ENCODE peak calls at places on chromosomes 7 and 10, in ten cellular contexts. O is mucosa of descending colon; S is brain microvascular endothelial cell; C is iPS DF 6.9; G is Peyer's patch; H is A673; Z is CD8-positive, alpha-beta T cell; B is OCI-LY7; R is heart left ventricle; Q is body of pancreas. D is an unnamed sample. For H3K36me3, the result is how much of the 10 kb centered on the place peaks cover.

GRCh38 chr7:143300959-143301617 is 12.9 kb downstream of the CASP2 start:
- DNase-seq in O (no peak), S (peak), C (no peak), G (no peak), H (no peak), Z (no peak), B (no peak), R (no peak), Q (no peak), D (no peak)

GRCh38 chr10:133140417-133141143 is 19.4 kb upstream of the KNDC1 start:
- DNase-seq in O (no peak), S (no peak), C (no peak), G (no peak), H (no peak), Z (no peak), B (no peak), R (peak), Q (no peak), D (no peak)

GRCh38 chr7:51774178-51774577 is 457.6 kb upstream of the COBL start:
- DNase-seq in O (no peak), S (no peak), C (no peak), G (no peak), H (no peak), Z (no peak), B (no peak), R (no peak), Q (no peak), D (no peak)

GRCh38 chr10:99689461-99689860 is 30.2 kb downstream of the ENTPD7 start:
- DNase-seq in O (no peak), S (no peak), C (no peak), G (no peak), H (no peak), Z (no peak), B (no peak), R (no peak), Q (no peak), D (no peak)

GRCh38 chr10:132536241-132536963 is 1.2 kb upstream of the INPP5A start:
- DNase-seq in O (peak), S (no peak), C (no peak), G (no peak), H (no peak), Z (no peak), B (peak), R (no peak), Q (peak), D (no peak)

GRCh38 chr10:97278491-97278989 is 13.9 kb downstream of the ARHGAP19 start:
- DNase-seq in O (no peak), S (peak), C (no peak), G (no peak), H (peak), Z (no peak), B (peak), R (no peak), Q (no peak), D (peak)

GRCh38 chr10:5619366-5620211 is 46.8 kb downstream of the ASB13 start:
- DNase-seq in O (peak), S (no peak), C (no peak), G (no peak), H (no peak), Z (no peak), B (no peak), R (no peak), Q (no peak), D (no peak)

GRCh38 chr7:151999337-152000090 is 26.0 kb upstream of the GALNT11 start:
- DNase-seq in O (no peak), S (peak), C (no peak), G (no peak), H (no peak), Z (no peak), B (no peak), R (no peak), Q (no peak), D (no peak)

GRCh38 chr10:12448729-12449391 is 99.5 kb downstream of the CAMK1D start:
- DNase-seq in O (peak), S (peak), C (no peak), G (peak), H (peak), Z (peak), B (peak), R (no peak), Q (no peak), D (no peak)

GRCh38 chr10:72426982-72427381 is 72.3 kb upstream of the DNAJB12 start:
- DNase-seq in O (no peak), S (no peak), C (peak), G (no peak), H (peak), Z (no peak), B (no peak), R (peak), Q (no peak), D (no peak)

GRCh38 chr10:34781709-34782108 is 33.4 kb downstream of the PARD3 start:
- DNase-seq in O (no peak), S (no peak), C (no peak), G (no peak), H (no peak), Z (no peak), B (no peak), R (no peak), Q (no peak), D (no peak)

GRCh38 chr10:131571346-131571745 is 259.8 kb upstream of the TCERG1L start:
- DNase-seq in O (no peak), S (no peak), C (no peak), G (peak), H (no peak), Z (no peak), B (no peak), R (no peak), Q (no peak), D (no peak)

GRCh38 chr7:38863609-38864291 is 45.2 kb downstream of the VPS41 start:
- DNase-seq in O (no peak), S (no peak), C (no peak), G (no peak), H (no peak), Z (no peak), B (no peak), R (no peak), Q (peak), D (peak)

GRCh38 chr10:117004627-117005453 is at the start of gene SHTN1:
- DNase-seq in O (peak), S (peak), C (no peak), G (no peak), H (peak), Z (no peak), B (no peak), R (peak), Q (peak), D (peak)

GRCh38 chr10:19325581-19325980 is 277.0 kb downstream of the MALRD1 start:
- DNase-seq in O (no peak), S (no peak), C (no peak), G (no peak), H (no peak), Z (no peak), B (no peak), R (no peak), Q (no peak), D (no peak)

GRCh38 chr7:93890041-93890463 is 501 bp downstream of the TFPI2 start:
- DNase-seq in O (no peak), S (peak), C (peak), G (no peak), H (peak), Z (no peak), B (no peak), R (no peak), Q (peak), D (no peak)

GRCh38 chr10:113169853-113170455 is 219.9 kb downstream of the TCF7L2 start:
- DNase-seq in O (no peak), S (no peak), C (no peak), G (no peak), H (no peak), Z (no peak), B (no peak), R (no peak), Q (no peak), D (no peak)

GRCh38 chr10:29826801-29827200 is 192.0 kb upstream of the SVIL start:
- DNase-seq in O (no peak), S (no peak), C (no peak), G (no peak), H (no peak), Z (no peak), B (no peak), R (no peak), Q (no peak), D (no peak)

GRCh38 chr10:106795619-106796018 is 368.9 kb downstream of the SORCS1 start:
- DNase-seq in O (peak), S (no peak), C (peak), G (no peak), H (peak), Z (no peak), B (no peak), R (no peak), Q (peak), D (peak)

GRCh38 chr10:32909461-32909860 is 48.6 kb downstream of the ITGB1 start:
- DNase-seq in O (no peak), S (no peak), C (no peak), G (no peak), H (no peak), Z (no peak), B (no peak), R (no peak), Q (no peak), D (no peak)

GRCh38 chr7:31553636-31554035 is 39.7 kb downstream of the ITPRID1 start:
- DNase-seq in O (no peak), S (no peak), C (no peak), G (no peak), H (no peak), Z (no peak), B (no peak), R (no peak), Q (no peak), D (no peak)

GRCh38 chr7:151754142-151754590 is 122.7 kb downstream of the PRKAG2 start:
- DNase-seq in O (peak), S (peak), C (peak), G (peak), H (peak), Z (no peak), B (peak), R (peak), Q (peak), D (peak)

GRCh38 chr10:14670551-14671240 is 104.0 kb downstream of the FAM107B start:
- DNase-seq in O (no peak), S (no peak), C (no peak), G (no peak), H (no peak), Z (no peak), B (no peak), R (no peak), Q (no peak), D (no peak)

GRCh38 chr7:2478387-2478760 is 2.2 kb upstream of the GRIFIN start:
- DNase-seq in O (peak), S (no peak), C (no peak), G (no peak), H (no peak), Z (no peak), B (no peak), R (peak), Q (peak), D (no peak)

GRCh38 chr10:91090761-91091529 is 129.5 kb upstream of the PCGF5 start:
- DNase-seq in O (no peak), S (peak), C (no peak), G (no peak), H (peak), Z (no peak), B (no peak), R (no peak), Q (no peak), D (peak)

GRCh38 chr7:11607676-11608075 is 224.3 kb downstream of the THSD7A start:
- DNase-seq in O (no peak), S (no peak), C (no peak), G (no peak), H (no peak), Z (no peak), B (no peak), R (peak), Q (peak), D (no peak)

GRCh38 chr10:32366111-32366510 is 19.2 kb upstream of the EPC1 start:
- DNase-seq in O (no peak), S (no peak), C (no peak), G (no peak), H (no peak), Z (no peak), B (no peak), R (no peak), Q (no peak), D (no peak)

GRCh38 chr7:107958764-107959526 is 44.0 kb downstream of the LAMB1 start:
- DNase-seq in O (no peak), S (peak), C (no peak), G (no peak), H (peak), Z (no peak), B (no peak), R (no peak), Q (no peak), D (no peak)

GRCh38 chr7:107959527-107959898 is 43.4 kb downstream of the LAMB1 start:
- DNase-seq in O (no peak), S (no peak), C (no peak), G (no peak), H (no peak), Z (no peak), B (no peak), R (no peak), Q (no peak), D (no peak)

GRCh38 chr7:107962817-107963216 is 40.1 kb downstream of the LAMB1 start:
- DNase-seq in O (no peak), S (no peak), C (no peak), G (no peak), H (no peak), Z (no peak), B (no peak), R (no peak), Q (no peak), D (no peak)

GRCh38 chr7:107960306-107960705 is 42.7 kb downstream of the LAMB1 start:
- DNase-seq in O (no peak), S (no peak), C (no peak), G (no peak), H (no peak), Z (no peak), B (no peak), R (no peak), Q (no peak), D (no peak)

DNA sequence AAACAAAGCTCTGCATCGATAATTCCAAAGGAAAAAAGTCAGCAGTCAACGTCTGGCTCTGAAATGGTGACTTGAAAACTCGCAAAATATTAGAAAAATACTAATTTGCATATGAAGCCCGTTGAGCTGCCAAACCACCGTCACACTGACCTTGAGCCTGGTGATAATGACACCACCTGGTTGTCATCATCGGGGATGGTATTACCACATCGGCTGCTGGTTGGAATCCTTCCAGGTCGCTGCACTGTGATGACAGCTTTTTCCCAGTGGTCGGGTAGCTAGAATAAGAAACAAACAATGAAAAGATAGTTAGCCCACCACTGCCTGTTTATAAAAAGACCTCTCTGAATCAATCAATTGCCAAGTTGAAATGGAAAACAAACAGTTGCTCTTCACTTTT is 41.6 kb downstream of the LAMB1 start:
- DNase-seq in O (no peak), S (no peak), C (no peak), G (no peak), H (no peak), Z (no peak), B (no peak), R (peak), Q (peak), D (no peak)
- H3K36me3 ChIP-seq in O (under half), S (half or more), C (under half), G (under half), H (half or more), Z (under half), B (under half), R (under half), Q (under half), D (half or more)

DNA sequence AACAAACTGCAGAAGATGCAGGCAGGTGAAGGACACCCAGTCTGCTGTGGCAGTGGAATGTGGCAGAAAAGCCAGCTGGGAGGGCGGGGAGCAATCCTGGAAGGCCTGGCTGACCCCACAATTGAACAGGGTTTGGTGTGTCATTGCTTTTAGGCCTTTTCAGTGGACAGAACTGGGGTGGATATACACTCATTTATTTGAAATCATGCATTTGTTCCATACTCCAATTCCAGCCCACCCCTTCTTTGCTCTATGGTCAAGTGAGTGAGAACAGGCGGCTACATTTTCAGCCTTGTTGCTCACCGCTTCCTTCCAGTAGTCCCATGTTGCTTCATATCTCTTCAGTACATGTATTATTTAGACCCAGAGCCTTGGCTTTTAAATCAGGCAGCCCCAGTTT is 39.8 kb downstream of the PTPN12 start:
- DNase-seq in O (no peak), S (no peak), C (no peak), G (no peak), H (no peak), Z (no peak), B (no peak), R (no peak), Q (no peak), D (no peak)
- H3K36me3 ChIP-seq in O (under half), S (under half), C (under half), G (under half), H (under half), Z (under half), B (under half), R (under half), Q (under half), D (half or more)

GRCh38 chr7:42016517-42016916 is 220.5 kb downstream of the GLI3 start:
- DNase-seq in O (no peak), S (no peak), C (no peak), G (no peak), H (no peak), Z (no peak), B (no peak), R (no peak), Q (no peak), D (no peak)

GRCh38 chr7:42017356-42017986 is 219.5 kb downstream of the GLI3 start:
- DNase-seq in O (no peak), S (no peak), C (no peak), G (no peak), H (no peak), Z (no peak), B (peak), R (no peak), Q (no peak), D (no peak)

GRCh38 chr7:42015413-42015698 is 221.7 kb downstream of the GLI3 start:
- DNase-seq in O (no peak), S (no peak), C (no peak), G (no peak), H (no peak), Z (no peak), B (no peak), R (no peak), Q (no peak), D (no peak)

GRCh38 chr7:42023216-42023724 is 213.7 kb downstream of the GLI3 start:
- DNase-seq in O (no peak), S (no peak), C (no peak), G (no peak), H (no peak), Z (no peak), B (no peak), R (no peak), Q (no peak), D (no peak)

GRCh38 chr7:42020067-42020466 is 216.9 kb downstream of the GLI3 start:
- DNase-seq in O (no peak), S (no peak), C (no peak), G (no peak), H (peak), Z (no peak), B (no peak), R (no peak), Q (no peak), D (no peak)
- H3K36me3 ChIP-seq in O (under half), S (under half), C (under half), G (under half), H (under half), Z (under half), B (under half), R (under half), Q (under half), D (under half)

GRCh38 chr10:130042386-130042785 is 68.2 kb downstream of the C10orf143 start:
- DNase-seq in O (no peak), S (no peak), C (no peak), G (no peak), H (no peak), Z (no peak), B (no peak), R (no peak), Q (no peak), D (no peak)

GRCh38 chr10:130045091-130045652 is 65.5 kb downstream of the C10orf143 start:
- DNase-seq in O (peak), S (no peak), C (peak), G (no peak), H (peak), Z (no peak), B (no peak), R (no peak), Q (no peak), D (no peak)

GRCh38 chr10:130041691-130042225 is 68.9 kb downstream of the C10orf143 start:
- DNase-seq in O (no peak), S (no peak), C (no peak), G (no peak), H (no peak), Z (no peak), B (no peak), R (no peak), Q (no peak), D (no peak)

GRCh38 chr10:130044067-130045061 is 66.3 kb downstream of the C10orf143 start:
- DNase-seq in O (peak), S (no peak), C (no peak), G (no peak), H (no peak), Z (no peak), B (no peak), R (no peak), Q (no peak), D (no peak)

DNA sequence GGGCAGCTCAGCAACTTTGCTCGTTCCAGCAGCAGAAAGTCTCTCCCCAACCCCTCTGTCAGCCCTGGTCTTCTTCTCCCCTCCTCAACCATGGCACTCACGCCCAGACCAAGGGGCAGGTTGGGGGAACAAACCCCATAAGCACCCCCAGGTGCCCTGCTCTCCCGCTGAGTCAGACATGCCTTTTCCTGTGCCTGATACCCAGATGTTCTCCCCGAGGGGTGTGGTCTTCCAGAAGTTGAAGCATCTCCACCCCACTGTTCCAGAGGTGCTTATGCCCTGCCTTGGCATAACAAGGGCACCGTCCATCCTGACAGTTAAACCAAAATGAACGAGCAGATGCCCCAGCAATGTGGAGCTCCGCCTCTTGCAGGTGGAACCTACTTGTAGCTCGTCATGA is 67.1 kb downstream of the C10orf143 start:
- DNase-seq in O (no peak), S (no peak), C (no peak), G (no peak), H (no peak), Z (no peak), B (no peak), R (no peak), Q (no peak), D (no peak)
- H3K36me3 ChIP-seq in O (under half), S (under half), C (under half), G (under half), H (under half), Z (under half), B (under half), R (under half), Q (under half), D (under half)

GRCh38 chr7:66553001-66553400 is 75.7 kb upstream of the KCTD7 start:
- DNase-seq in O (no peak), S (no peak), C (no peak), G (no peak), H (no peak), Z (no peak), B (no peak), R (no peak), Q (no peak), D (no peak)

GRCh38 chr7:66554326-66554725 is 74.4 kb upstream of the KCTD7 start:
- DNase-seq in O (no peak), S (no peak), C (no peak), G (no peak), H (no peak), Z (no peak), B (no peak), R (no peak), Q (no peak), D (no peak)

GRCh38 chr7:66549466-66549865 is 79.2 kb upstream of the KCTD7 start:
- DNase-seq in O (no peak), S (no peak), C (no peak), G (no peak), H (no peak), Z (no peak), B (no peak), R (no peak), Q (no peak), D (no peak)
- H3K36me3 ChIP-seq in O (under half), S (under half), C (under half), G (under half), H (under half), Z (under half), B (half or more), R (under half), Q (under half), D (under half)

GRCh38 chr10:126302195-126302594 is 86.1 kb downstream of the ADAM12 start:
- DNase-seq in O (no peak), S (no peak), C (no peak), G (no peak), H (no peak), Z (no peak), B (no peak), R (no peak), Q (no peak), D (no peak)
- H3K36me3 ChIP-seq in O (under half), S (under half), C (under half), G (under half), H (under half), Z (under half), B (under half), R (under half), Q (under half), D (under half)

GRCh38 chr7:75049817-75050216 is 23.8 kb downstream of the RCC1L start:
- DNase-seq in O (no peak), S (no peak), C (no peak), G (no peak), H (no peak), Z (no peak), B (no peak), R (no peak), Q (no peak), D (no peak)

GRCh38 chr7:75050501-75050900 is 23.1 kb downstream of the RCC1L start:
- DNase-seq in O (no peak), S (no peak), C (no peak), G (no peak), H (no peak), Z (no peak), B (no peak), R (no peak), Q (no peak), D (no peak)

GRCh38 chr7:75042831-75043703 is 30.5 kb downstream of the RCC1L start:
- DNase-seq in O (no peak), S (no peak), C (no peak), G (no peak), H (no peak), Z (no peak), B (no peak), R (no peak), Q (no peak), D (no peak)

GRCh38 chr7:75045881-75046280 is 27.7 kb downstream of the RCC1L start:
- DNase-seq in O (no peak), S (no peak), C (no peak), G (no peak), H (no peak), Z (no peak), B (no peak), R (no peak), Q (no peak), D (no peak)

GRCh38 chr7:75048435-75049379 is 24.9 kb downstream of the RCC1L start:
- DNase-seq in O (no peak), S (no peak), C (no peak), G (no peak), H (no peak), Z (no peak), B (no peak), R (no peak), Q (no peak), D (no peak)
- H3K36me3 ChIP-seq in O (under half), S (under half), C (under half), G (under half), H (under half), Z (under half), B (half or more), R (under half), Q (under half), D (under half)

D was measured in HepG2.